ENCODE peak calls at places on chromosomes 16 and 17, in six cellular contexts. M is tibial nerve; G is dorsolateral prefrontal cortex; I is AG04450; F is naive thymus-derived CD4-positive, alpha-beta T cell; P is prostate gland. T is an unnamed sample.

GRCh38 chr16:75566889-75567255 is 693 bp downstream of the GABARAPL2 start:
- DNase-seq in M (no peak), G (peak), I (no peak), F (peak), P (no peak), T (no peak)

GRCh38 chr16:70430667-70431536 is 8.0 kb downstream of the ST3GAL2 start:
- DNase-seq in M (no peak), G (no peak), I (no peak), F (peak), P (no peak), T (no peak)

GRCh38 chr17:78922876-78923498 is 2.2 kb downstream of the TIMP2 start:
- DNase-seq in M (no peak), G (no peak), I (no peak), F (no peak), P (no peak), T (no peak)

GRCh38 chr17:42857389-42857788 is 6.4 kb downstream of the AOC3 start:
- DNase-seq in M (no peak), G (no peak), I (no peak), F (no peak), P (no peak), T (no peak)

GRCh38 chr16:65621640-65622039 is 499.8 kb upstream of the CDH11 start:
- DNase-seq in M (no peak), G (no peak), I (no peak), F (no peak), P (no peak), T (no peak)

GRCh38 chr17:4483012-4483840 is 15.5 kb upstream of the SPNS2 start:
- DNase-seq in M (no peak), G (no peak), I (no peak), F (no peak), P (no peak), T (no peak)

GRCh38 chr17:50956750-50957523 is 90.8 kb upstream of the TOB1 start:
- DNase-seq in M (no peak), G (peak), I (peak), F (peak), P (peak), T (no peak)

GRCh38 chr17:1945621-1946020 is 79.5 kb downstream of the RTN4RL1 start:
- DNase-seq in M (no peak), G (no peak), I (no peak), F (no peak), P (no peak), T (no peak)

GRCh38 chr17:67770539-67770938 is 52.8 kb downstream of the NOL11 start:
- DNase-seq in M (no peak), G (no peak), I (no peak), F (no peak), P (no peak), T (no peak)

GRCh38 chr17:14069251-14069981 is at the start of gene COX10:
- DNase-seq in M (peak), G (peak), I (peak), F (peak), P (peak), T (peak)

GRCh38 chr17:7969434-7969833 is 33.0 kb upstream of the GUCY2D start:
- DNase-seq in M (no peak), G (no peak), I (no peak), F (no peak), P (no peak), T (no peak)

GRCh38 chr16:57635266-57636097 is 7.1 kb downstream of the ADGRG1 start:
- DNase-seq in M (no peak), G (no peak), I (no peak), F (no peak), P (no peak), T (no peak)

GRCh38 chr17:59561042-59561441 is 4.4 kb upstream of the DHX40 start:
- DNase-seq in M (no peak), G (no peak), I (no peak), F (no peak), P (no peak), T (no peak)

GRCh38 chr16:75022567-75022966 is 23.7 kb downstream of the ZNRF1 start:
- DNase-seq in M (no peak), G (no peak), I (no peak), F (no peak), P (no peak), T (no peak)

GRCh38 chr17:48727415-48728175 is 955 bp downstream of the HOXB13 start:
- DNase-seq in M (no peak), G (no peak), I (no peak), F (no peak), P (no peak), T (no peak)

GRCh38 chr17:81926451-81927144 is 937 bp downstream of the MAFG start:
- DNase-seq in M (peak), G (peak), I (peak), F (peak), P (peak), T (peak)

GRCh38 chr17:28900986-28901726 is 1.7 kb downstream of the DHRS13 start:
- DNase-seq in M (no peak), G (no peak), I (no peak), F (no peak), P (no peak), T (no peak)

GRCh38 chr16:86961133-86961720 is 356.0 kb downstream of the C16orf95 start:
- DNase-seq in M (no peak), G (peak), I (peak), F (no peak), P (no peak), T (no peak)

GRCh38 chr16:35711435-35711834 is 2252.0 kb downstream of the TP53TG3F start:
- DNase-seq in M (no peak), G (no peak), I (no peak), F (no peak), P (no peak), T (no peak)

GRCh38 chr17:79936661-79937434 is 97.6 kb upstream of the CBX4 start:
- DNase-seq in M (no peak), G (no peak), I (no peak), F (no peak), P (no peak), T (no peak)

GRCh38 chr17:27944546-27945332 is 51.6 kb upstream of the LYRM9 start:
- DNase-seq in M (no peak), G (no peak), I (no peak), F (no peak), P (no peak), T (no peak)

GRCh38 chr16:72637306-72637705 is 410.6 kb downstream of the ZFHX3 start:
- DNase-seq in M (no peak), G (no peak), I (peak), F (no peak), P (no peak), T (no peak)

GRCh38 chr17:7914771-7915610 is 1.1 kb downstream of the RNF227 start:
- DNase-seq in M (no peak), G (peak), I (no peak), F (no peak), P (peak), T (no peak)

GRCh38 chr16:84283314-84284167 is 11.1 kb upstream of the WFDC1 start:
- DNase-seq in M (no peak), G (no peak), I (no peak), F (no peak), P (no peak), T (no peak)
- H3K27ac ChIP-seq in M (peak), G (no peak), I (no peak), F (no peak), P (peak), T (no peak)

DNA sequence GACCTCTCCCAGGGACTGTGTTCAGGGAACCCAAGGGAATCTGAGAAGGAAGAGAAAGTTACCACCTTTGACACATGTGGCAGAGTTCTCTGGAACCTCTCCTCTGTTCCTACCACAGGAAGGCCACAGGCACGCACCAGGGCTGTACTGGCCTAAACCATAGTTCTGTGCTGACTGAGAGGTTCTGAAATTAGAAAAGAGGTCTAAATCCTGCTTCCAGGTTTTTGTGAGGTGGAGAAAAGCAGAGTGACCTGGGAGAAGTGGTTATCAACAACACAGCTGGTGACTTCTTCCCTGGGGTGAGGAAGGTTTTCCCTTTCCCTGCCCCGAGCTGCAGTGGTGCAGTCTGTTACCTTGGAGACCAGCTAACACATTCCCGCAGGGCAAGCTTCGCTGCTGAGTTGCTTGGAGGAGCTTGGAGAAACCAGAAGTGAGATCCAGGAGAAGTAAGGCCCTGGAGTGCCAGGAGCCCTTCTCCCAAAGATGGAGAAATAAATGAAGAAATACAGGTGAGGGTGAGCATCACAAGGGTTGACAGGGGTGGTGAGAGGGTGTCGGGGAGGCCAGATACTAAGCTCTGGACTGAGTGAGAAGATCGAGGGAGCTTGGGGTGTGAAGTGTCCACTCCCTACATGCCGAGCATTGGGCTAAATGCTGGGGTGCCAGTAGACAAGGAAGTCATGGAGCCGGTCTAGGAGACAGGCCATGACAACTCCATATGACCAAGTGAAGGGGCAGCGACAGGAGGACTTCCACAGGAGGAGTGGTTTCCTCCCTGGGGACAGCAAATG is at the start of gene VWA3A:
- DNase-seq in M (no peak), G (peak), I (peak), F (no peak), P (no peak), T (no peak)
- H3K27ac ChIP-seq in M (no peak), G (peak), I (peak), F (no peak), P (no peak), T (no peak)

GRCh38 chr16:14501331-14502255 is 128.5 kb downstream of the PARN start:
- DNase-seq in M (peak), G (peak), I (peak), F (no peak), P (peak), T (peak)
- H3K27ac ChIP-seq in M (peak), G (peak), I (peak), F (no peak), P (peak), T (peak)

GRCh38 chr16:2929693-2930092 is 18.0 kb downstream of the FLYWCH1 start:
- DNase-seq in M (no peak), G (no peak), I (no peak), F (no peak), P (no peak), T (no peak)

GRCh38 chr16:2926660-2927646 is 15.2 kb downstream of the FLYWCH1 start:
- DNase-seq in M (peak), G (peak), I (peak), F (peak), P (peak), T (peak)

GRCh38 chr16:2928796-2929195 is 17.1 kb downstream of the FLYWCH1 start:
- DNase-seq in M (no peak), G (no peak), I (no peak), F (no peak), P (no peak), T (no peak)

GRCh38 chr16:2924901-2925820 is 13.4 kb downstream of the FLYWCH1 start:
- DNase-seq in M (no peak), G (no peak), I (no peak), F (no peak), P (no peak), T (no peak)

GRCh38 chr16:2925951-2926659 is 14.4 kb downstream of the FLYWCH1 start:
- DNase-seq in M (no peak), G (no peak), I (no peak), F (no peak), P (no peak), T (no peak)
- H3K27ac ChIP-seq in M (peak), G (no peak), I (no peak), F (no peak), P (peak), T (peak)